ENCODE peak calls at places on chromosomes 1 and 21, in ten cellular contexts. G is MM.1S; L is sigmoid colon; R is kidney epithelial cell; T is CD8-positive, alpha-beta T cell; C is ovary; N is mammary epithelial cell; F is pancreas; Z is HFF-Myc; I is A549. Q is an unnamed sample.

GRCh38 chr21:45612096-45613019 is 31.2 kb upstream of the PCBP3 start:
- DNase-seq in G (no peak), L (peak; percentile 90), R (no peak), T (no peak), C (no peak), N (peak; percentile 44), F (no peak), Z (no peak), I (peak; percentile 18), Q (no peak)

GRCh38 chr1:36778773-36779172 is 255.5 kb downstream of the GRIK3 start:
- DNase-seq in G (no peak), L (no peak), R (no peak), T (no peak), C (no peak), N (no peak), F (no peak), Z (no peak), I (no peak), Q (no peak)

GRCh38 chr1:246497331-246497915 is 9.7 kb downstream of the SMYD3 start:
- DNase-seq in G (peak; percentile 85), L (no peak), R (peak; percentile 29), T (no peak), C (no peak), N (peak; percentile 52), F (no peak), Z (peak; percentile 66), I (peak; percentile 58), Q (peak; percentile 52)

GRCh38 chr1:227884370-227885134 is 63.2 kb downstream of the WNT9A start:
- DNase-seq in G (no peak), L (peak; percentile 65), R (no peak), T (peak; percentile 10), C (peak; percentile 6), N (no peak), F (no peak), Z (no peak), I (no peak), Q (no peak)

GRCh38 chr1:160779662-160780397 is 16.1 kb upstream of the LY9 start:
- DNase-seq in G (no peak), L (no peak), R (no peak), T (peak; percentile 48), C (no peak), N (no peak), F (no peak), Z (no peak), I (peak; percentile 50), Q (no peak)

GRCh38 chr1:116506132-116507004 is 64.5 kb downstream of the CD58 start:
- DNase-seq in G (no peak), L (no peak), R (no peak), T (no peak), C (no peak), N (peak; percentile 77), F (no peak), Z (no peak), I (no peak), Q (no peak)

GRCh38 chr1:179599623-179600249 is 8.1 kb downstream of the TDRD5 start:
- DNase-seq in G (peak; percentile 74), L (no peak), R (no peak), T (no peak), C (no peak), N (peak; percentile 32), F (no peak), Z (peak; percentile 2), I (peak; percentile 20), Q (no peak)

GRCh38 chr1:21337010-21337437 is 46.8 kb upstream of the ECE1 start:
- DNase-seq in G (no peak), L (peak; percentile 68), R (no peak), T (no peak), C (no peak), N (no peak), F (no peak), Z (no peak), I (no peak), Q (no peak)

GRCh38 chr21:39874759-39875158 is 7.5 kb downstream of the PCP4 start:
- DNase-seq in G (peak; percentile 54), L (no peak), R (no peak), T (no peak), C (no peak), N (no peak), F (no peak), Z (no peak), I (no peak), Q (no peak)

DNA sequence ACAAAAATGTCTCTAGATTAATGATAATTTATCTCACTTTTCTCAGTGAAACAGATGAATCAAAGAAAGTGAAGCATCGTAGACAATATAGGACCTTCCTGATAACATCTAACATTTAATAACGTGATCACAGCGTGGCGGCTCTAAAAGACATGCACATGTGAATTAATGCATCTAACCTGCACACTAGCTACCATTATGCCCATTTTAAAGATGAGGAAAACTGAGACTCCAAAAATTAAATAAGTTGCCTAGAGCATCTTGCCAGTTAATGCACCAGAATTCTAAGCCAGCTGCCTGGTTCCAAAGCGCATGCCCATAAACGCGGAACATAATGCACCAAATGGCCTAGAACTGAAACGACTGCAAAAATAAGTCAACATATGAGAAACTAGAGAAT is 23.5 kb downstream of the ERG start:
- DNase-seq in G (no peak), L (no peak), R (no peak), T (no peak), C (no peak), N (no peak), F (no peak), Z (no peak), I (no peak), Q (no peak)
- H3K4me3 ChIP-seq in G (no peak overlapping the region), L (no peak overlapping the region), R (no peak overlapping the region), T (no peak overlapping the region), C (no peak overlapping the region), N (no peak overlapping the region), F (no peak overlapping the region), Z (no peak overlapping the region), I (no peak overlapping the region), Q (no peak overlapping the region)

GRCh38 chr1:225999912-226000337 is 782 bp upstream of the SDE2 start:
- DNase-seq in G (peak; percentile 60), L (no peak), R (no peak), T (no peak), C (no peak), N (no peak), F (no peak), Z (no peak), I (no peak), Q (no peak)
- TF ChIP-seq CTCF in G (no peak), L (no peak), R (no peak), T (no peak), C (no peak), N (no peak), F (no peak), Z (no peak), I (no peak), Q (no peak)

GRCh38 chr1:162144268-162144667 is 74.8 kb downstream of the NOS1AP start:
- DNase-seq in G (no peak), L (no peak), R (no peak), T (no peak), C (no peak), N (no peak), F (no peak), Z (no peak), I (no peak), Q (no peak)

GRCh38 chr1:162144853-162145252 is 75.4 kb downstream of the NOS1AP start:
- DNase-seq in G (no peak), L (no peak), R (no peak), T (no peak), C (no peak), N (no peak), F (no peak), Z (no peak), I (no peak), Q (no peak)

GRCh38 chr1:162147760-162148159 is 78.3 kb downstream of the NOS1AP start:
- DNase-seq in G (no peak), L (no peak), R (no peak), T (no peak), C (no peak), N (no peak), F (no peak), Z (no peak), I (no peak), Q (no peak)

GRCh38 chr1:162145280-162145965 is 75.9 kb downstream of the NOS1AP start:
- DNase-seq in G (no peak), L (no peak), R (no peak), T (no peak), C (no peak), N (no peak), F (no peak), Z (no peak), I (no peak), Q (no peak)

DNA sequence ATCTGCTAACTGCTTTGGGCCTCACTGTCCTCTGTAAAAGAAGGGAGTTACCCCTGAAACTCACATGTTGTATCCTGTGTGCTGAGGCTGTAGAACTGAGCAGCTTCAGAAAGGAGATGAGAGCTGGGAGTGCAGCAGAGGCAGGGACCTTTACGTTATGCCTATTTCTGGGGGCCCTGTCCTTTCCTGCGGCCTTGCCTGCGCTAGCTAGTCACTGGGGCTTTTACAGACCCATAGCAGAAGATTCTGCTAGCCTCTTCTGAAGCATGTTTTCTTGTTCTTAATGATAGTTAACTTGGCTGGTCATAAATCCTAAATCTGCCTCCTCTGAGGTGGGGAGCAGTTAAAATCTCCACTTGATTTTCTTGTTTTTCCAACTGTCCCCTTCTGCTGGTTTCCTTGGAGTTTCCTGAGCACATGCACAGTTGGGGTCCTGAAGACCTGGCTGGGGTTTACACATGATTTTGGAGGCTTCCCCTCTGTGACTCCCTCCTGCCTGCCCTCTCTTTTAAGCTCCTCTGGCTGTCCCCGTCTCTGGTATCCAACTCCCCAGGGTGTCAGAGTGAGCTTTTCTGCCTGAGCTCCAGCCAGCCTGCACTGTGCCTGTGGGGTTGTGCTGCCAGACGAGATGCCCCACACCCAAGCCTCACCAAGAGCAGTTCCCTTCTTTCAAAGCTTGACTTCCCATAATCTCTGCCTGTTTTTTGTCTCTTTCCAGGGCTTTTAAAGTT is 76.6 kb downstream of the NOS1AP start:
- DNase-seq in G (no peak), L (no peak), R (no peak), T (no peak), C (no peak), N (no peak), F (no peak), Z (no peak), I (no peak), Q (no peak)
- H3K4me3 ChIP-seq in G (no peak overlapping the region), L (no peak overlapping the region), R (no peak overlapping the region), T (no peak overlapping the region), C (no peak overlapping the region), N (no peak overlapping the region), F (no peak overlapping the region), Z (no peak overlapping the region), I (no peak overlapping the region), Q (no peak overlapping the region)

DNA sequence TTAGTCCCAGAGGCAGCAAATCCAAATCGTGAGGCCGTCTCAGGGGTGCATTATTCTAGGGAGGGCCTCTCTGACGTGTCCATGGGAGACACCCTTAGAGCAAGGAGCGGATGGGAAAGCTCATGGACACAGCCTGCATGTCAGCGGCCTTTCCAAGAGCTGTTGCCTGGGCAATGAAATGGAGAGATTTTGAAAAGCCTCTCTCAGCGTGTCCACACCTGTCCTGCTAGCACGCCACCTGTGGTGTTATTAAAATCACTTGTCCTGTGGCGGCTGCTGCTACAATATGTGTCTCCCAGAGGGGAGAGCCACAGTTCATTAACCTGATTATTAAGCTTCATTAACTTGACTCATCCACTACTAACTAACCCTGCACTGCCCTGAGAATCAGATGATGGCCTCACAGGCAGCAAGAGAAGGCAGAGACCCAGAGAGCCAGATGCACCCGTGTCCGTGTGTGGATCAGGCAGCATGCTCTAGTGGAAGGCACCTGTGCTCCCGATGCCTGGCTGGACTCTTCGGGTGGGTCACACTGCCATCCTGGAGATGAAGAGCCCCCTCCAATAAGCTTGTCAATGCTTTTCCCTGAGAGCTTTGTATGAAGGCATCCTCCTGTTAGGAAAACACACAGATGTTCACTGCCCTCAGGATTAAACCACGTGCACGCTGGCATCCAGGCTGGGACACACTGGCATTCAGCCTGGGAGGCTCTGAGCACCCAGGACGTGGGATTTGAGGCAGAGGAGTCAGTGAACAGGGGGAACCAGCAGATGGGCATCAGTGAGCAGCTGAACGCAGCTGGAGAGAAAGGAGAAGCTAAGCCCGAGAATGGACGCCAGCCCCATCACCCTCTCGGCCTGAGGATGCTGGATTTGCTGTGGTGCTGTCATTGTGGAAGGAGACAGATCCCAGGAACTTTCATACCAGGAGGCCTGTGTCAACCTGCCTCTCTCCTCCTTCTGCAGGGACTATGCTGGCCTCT is 133.1 kb downstream of the PGBD5 start:
- DNase-seq in G (no peak), L (peak; percentile 59), R (no peak), T (no peak), C (no peak), N (peak; percentile 24), F (no peak), Z (no peak), I (no peak), Q (no peak)
- TF ChIP-seq CTCF in G (no peak), L (no peak), R (no peak), T (no peak), C (no peak), N (peak; percentile 9), F (no peak), Z (no peak), I (no peak), Q (no peak)